ENCODE peak calls at places on chromosomes 3 and 15, in seven cellular contexts. X is activated T-cell treated with anti-CD3 and anti-CD28 coated beads for 1 hour; I is BJ; G is breast epithelium; B is HFFc6; U is neuronal stem cell; F is effector memory CD8-positive, alpha-beta T cell. L is an unnamed sample.
A peak's percentile ranks its signal among the peaks of the same experiment; 100 is the strongest.

GRCh38 chr3:9104121-9104520 is 140.8 kb upstream of the RAD18 start:
- DNase-seq in X (no peak), I (no peak), G (no peak), B (no peak), U (no peak), F (no peak), L (no peak)

GRCh38 chr3:5221701-5222100 is 34.2 kb downstream of the EDEM1 start:
- DNase-seq in X (no peak), I (no peak), G (no peak), B (no peak), U (no peak), F (no peak), L (no peak)

GRCh38 chr3:34678580-34678979 is 880.1 kb downstream of the PDCD6IP start:
- DNase-seq in X (no peak), I (no peak), G (no peak), B (no peak), U (no peak), F (no peak), L (no peak)

GRCh38 chr15:82139823-82140268 is 94.0 kb upstream of the MEX3B start:
- DNase-seq in X (no peak), I (no peak), G (no peak), B (peak; percentile 58), U (peak; percentile 38), F (no peak), L (no peak)

GRCh38 chr3:24259901-24260512 is 234.6 kb downstream of the THRB start:
- DNase-seq in X (no peak), I (no peak), G (no peak), B (no peak), U (no peak), F (no peak), L (no peak)

GRCh38 chr3:9955067-9955502 is 2.9 kb upstream of the PRRT3 start:
- DNase-seq in X (no peak), I (no peak), G (no peak), B (no peak), U (no peak), F (no peak), L (no peak)

GRCh38 chr3:97942801-97943546 is 29.3 kb downstream of the RIOX2 start:
- DNase-seq in X (no peak), I (no peak), G (no peak), B (no peak), U (no peak), F (no peak), L (no peak)

GRCh38 chr15:65254237-65254820 is 32.4 kb downstream of the PARP16 start:
- DNase-seq in X (no peak), I (no peak), G (no peak), B (no peak), U (peak; percentile 71), F (no peak), L (no peak)

GRCh38 chr15:48394172-48394571 is 62.9 kb downstream of the DUT start:
- DNase-seq in X (no peak), I (no peak), G (no peak), B (no peak), U (no peak), F (no peak), L (no peak)

GRCh38 chr3:169676925-169677537 is 13.5 kb upstream of the MECOM start:
- DNase-seq in X (no peak), I (no peak), G (no peak), B (no peak), U (no peak), F (no peak), L (no peak)

GRCh38 chr15:92984161-92984560 is 84.0 kb downstream of the CHD2 start:
- DNase-seq in X (no peak), I (no peak), G (no peak), B (no peak), U (no peak), F (no peak), L (no peak)

GRCh38 chr3:125585595-125586223 is 9.6 kb downstream of the OSBPL11 start:
- DNase-seq in X (no peak), I (peak; percentile 15), G (no peak), B (peak; percentile 65), U (peak; percentile 60), F (peak; percentile 10), L (peak; percentile 28)

GRCh38 chr15:96274698-96275097 is 55.8 kb upstream of the NR2F2 start:
- DNase-seq in X (no peak), I (no peak), G (no peak), B (peak; percentile 49), U (no peak), F (no peak), L (no peak)

GRCh38 chr15:50883903-50884302 is 24.6 kb upstream of the AP4E1 start:
- DNase-seq in X (no peak), I (no peak), G (no peak), B (peak; percentile 45), U (no peak), F (no peak), L (no peak)

GRCh38 chr3:130470132-130470531 is 46.8 kb upstream of the COL6A6 start:
- DNase-seq in X (no peak), I (no peak), G (peak; percentile 50), B (no peak), U (no peak), F (no peak), L (no peak)

GRCh38 chr3:177182352-177182751 is 14.9 kb downstream of the TBL1XR1 start:
- DNase-seq in X (no peak), I (no peak), G (no peak), B (no peak), U (no peak), F (no peak), L (no peak)

GRCh38 chr3:13346481-13347389 is 73.4 kb downstream of the NUP210 start:
- DNase-seq in X (peak; percentile 55), I (no peak), G (no peak), B (no peak), U (no peak), F (peak; percentile 63), L (no peak)

GRCh38 chr3:168003911-168004310 is 91.8 kb downstream of the GOLIM4 start:
- DNase-seq in X (no peak), I (no peak), G (no peak), B (no peak), U (no peak), F (no peak), L (no peak)

GRCh38 chr15:25689592-25689991 is 173.5 kb downstream of the ATP10A start:
- DNase-seq in X (no peak), I (no peak), G (no peak), B (no peak), U (no peak), F (no peak), L (no peak)

GRCh38 chr3:139537325-139537724 is 2.2 kb downstream of the RBP1 start:
- DNase-seq in X (no peak), I (no peak), G (no peak), B (no peak), U (no peak), F (no peak), L (no peak)

GRCh38 chr15:73265536-73266153 is 103.1 kb downstream of the HCN4 start:
- DNase-seq in X (peak; percentile 16), I (no peak), G (no peak), B (peak; percentile 48), U (peak; percentile 36), F (peak; percentile 42), L (no peak)

GRCh38 chr15:101070502-101071273 is 151.5 kb downstream of the LRRK1 start:
- DNase-seq in X (no peak), I (peak; percentile 69), G (no peak), B (peak; percentile 73), U (no peak), F (no peak), L (peak; percentile 87)

GRCh38 chr15:70362911-70363310 is 265.2 kb upstream of the TLE3 start:
- DNase-seq in X (no peak), I (no peak), G (peak; percentile 17), B (no peak), U (no peak), F (no peak), L (no peak)

GRCh38 chr3:99700637-99701268 is 62.4 kb downstream of the COL8A1 start:
- DNase-seq in X (no peak), I (no peak), G (no peak), B (no peak), U (no peak), F (no peak), L (no peak)

GRCh38 chr3:122695927-122696561 is 15.4 kb downstream of the PARP14 start:
- DNase-seq in X (no peak), I (no peak), G (no peak), B (no peak), U (no peak), F (no peak), L (no peak)

GRCh38 chr3:140898340-140899180 is 43.1 kb upstream of the SLC25A36 start:
- DNase-seq in X (no peak), I (peak; percentile 60), G (no peak), B (peak; percentile 88), U (peak; percentile 23), F (no peak), L (peak; percentile 65)

GRCh38 chr15:80778964-80779657 is at the start of gene CEMIP:
- DNase-seq in X (peak; percentile 7), I (no peak), G (peak; percentile 57), B (peak; percentile 50), U (peak; percentile 80), F (peak; percentile 18), L (peak; percentile 47)

GRCh38 chr3:192068464-192069254 is 607.7 kb downstream of the PYDC2 start:
- DNase-seq in X (no peak), I (no peak), G (no peak), B (no peak), U (no peak), F (no peak), L (no peak)

GRCh38 chr15:90322531-90322930 is 29.6 kb upstream of the ZNF774 start:
- DNase-seq in X (no peak), I (no peak), G (no peak), B (no peak), U (no peak), F (no peak), L (no peak)

GRCh38 chr3:158842946-158843345 is 41.1 kb downstream of the MFSD1 start:
- DNase-seq in X (no peak), I (no peak), G (no peak), B (no peak), U (no peak), F (no peak), L (peak; percentile 21)

GRCh38 chr15:94206463-94207167 is 24.7 kb upstream of the MCTP2 start:
- DNase-seq in X (no peak), I (peak; percentile 73), G (no peak), B (peak; percentile 92), U (no peak), F (no peak), L (peak; percentile 28)

GRCh38 chr3:129654126-129654525 is 47.6 kb upstream of the PLXND1 start:
- DNase-seq in X (no peak), I (peak; percentile 49), G (no peak), B (peak; percentile 56), U (no peak), F (no peak), L (peak; percentile 79)

GRCh38 chr3:107982165-107982564 is 108.7 kb downstream of the CD47 start:
- DNase-seq in X (no peak), I (no peak), G (no peak), B (no peak), U (no peak), F (no peak), L (no peak)

GRCh38 chr3:174495928-174496327 is 363.2 kb upstream of the NAALADL2 start:
- DNase-seq in X (no peak), I (no peak), G (no peak), B (no peak), U (no peak), F (no peak), L (no peak)

GRCh38 chr3:126881861-126882260 is 101.1 kb upstream of the PLXNA1 start:
- DNase-seq in X (no peak), I (no peak), G (no peak), B (no peak), U (no peak), F (no peak), L (no peak)

GRCh38 chr3:138408751-138409161 is 25.7 kb upstream of the ESYT3 start:
- DNase-seq in X (no peak), I (no peak), G (no peak), B (no peak), U (no peak), F (no peak), L (no peak)

L was measured in GM04503.